ENCODE peak calls at places on chromosomes 16 and 17, in seven cellular contexts. One of them, this sample, is unnamed. For H3K36me3, the result is how much of the 10 kb centered on the place peaks cover.

GRCh38 chr17:622356-622755 is 92.3 kb downstream of the VPS53 start:
- DNase-seq in thoracic aorta: no peak
- DNase-seq in brain microvascular endothelial cell: peak
- DNase-seq in transverse colon: no peak
- DNase-seq in PC-9: no peak
- DNase-seq in breast epithelium: no peak
- DNase-seq in tibial artery: no peak
- DNase-seq in this sample: no peak

GRCh38 chr17:64300566-64300965 is 37.5 kb upstream of the TEX2 start:
- DNase-seq in brain microvascular endothelial cell: no peak
- DNase-seq in transverse colon: no peak
- DNase-seq in breast epithelium: peak
- DNase-seq in thoracic aorta: no peak
- DNase-seq in tibial artery: no peak
- DNase-seq in PC-9: no peak
- DNase-seq in this sample: no peak

GRCh38 chr17:30031214-30031869 is 85.3 kb upstream of the NSRP1 start:
- DNase-seq in thoracic aorta: no peak
- DNase-seq in PC-9: no peak
- DNase-seq in tibial artery: no peak
- DNase-seq in transverse colon: no peak
- DNase-seq in brain microvascular endothelial cell: no peak
- DNase-seq in breast epithelium: no peak
- DNase-seq in this sample: no peak

GRCh38 chr16:27720731-27721547 is 171.0 kb downstream of the KATNIP start:
- DNase-seq in PC-9: no peak
- DNase-seq in transverse colon: no peak
- DNase-seq in thoracic aorta: no peak
- DNase-seq in breast epithelium: no peak
- DNase-seq in tibial artery: no peak
- DNase-seq in brain microvascular endothelial cell: no peak
- DNase-seq in this sample: no peak

GRCh38 chr16:66916518-66916917 is 2.2 kb downstream of the CDH16 start:
- DNase-seq in thoracic aorta: no peak
- DNase-seq in PC-9: no peak
- DNase-seq in brain microvascular endothelial cell: no peak
- DNase-seq in breast epithelium: no peak
- DNase-seq in transverse colon: no peak
- DNase-seq in tibial artery: no peak
- DNase-seq in this sample: no peak

GRCh38 chr17:47945080-47945479 is 3.7 kb downstream of the PNPO start:
- DNase-seq in transverse colon: no peak
- DNase-seq in tibial artery: no peak
- DNase-seq in PC-9: no peak
- DNase-seq in thoracic aorta: no peak
- DNase-seq in breast epithelium: no peak
- DNase-seq in brain microvascular endothelial cell: no peak
- DNase-seq in this sample: no peak

GRCh38 chr17:72393553-72393952 is 272.7 kb downstream of the SOX9 start:
- DNase-seq in breast epithelium: no peak
- DNase-seq in thoracic aorta: no peak
- DNase-seq in PC-9: peak
- DNase-seq in transverse colon: no peak
- DNase-seq in brain microvascular endothelial cell: peak
- DNase-seq in tibial artery: no peak
- DNase-seq in this sample: peak

GRCh38 chr17:16304832-16305231 is 48.4 kb downstream of the CENPV start:
- DNase-seq in tibial artery: no peak
- DNase-seq in thoracic aorta: no peak
- DNase-seq in transverse colon: no peak
- DNase-seq in breast epithelium: no peak
- DNase-seq in brain microvascular endothelial cell: peak
- DNase-seq in PC-9: peak
- DNase-seq in this sample: peak

GRCh38 chr17:34098712-34099111 is 156.4 kb upstream of the CCL2 start:
- DNase-seq in thoracic aorta: no peak
- DNase-seq in breast epithelium: no peak
- DNase-seq in PC-9: no peak
- DNase-seq in tibial artery: no peak
- DNase-seq in brain microvascular endothelial cell: no peak
- DNase-seq in transverse colon: no peak
- DNase-seq in this sample: no peak

GRCh38 chr16:86033016-86033474 is 134.1 kb downstream of the IRF8 start:
- DNase-seq in thoracic aorta: no peak
- DNase-seq in brain microvascular endothelial cell: no peak
- DNase-seq in breast epithelium: no peak
- DNase-seq in transverse colon: no peak
- DNase-seq in PC-9: no peak
- DNase-seq in tibial artery: peak
- DNase-seq in this sample: no peak

GRCh38 chr16:28291651-28292626 is at the start of gene SBK1:
- DNase-seq in brain microvascular endothelial cell: peak
- DNase-seq in PC-9: peak
- DNase-seq in transverse colon: peak
- DNase-seq in breast epithelium: peak
- DNase-seq in tibial artery: peak
- DNase-seq in thoracic aorta: no peak
- DNase-seq in this sample: no peak

GRCh38 chr17:34670618-34671017 is 91.2 kb downstream of the TMEM132E start:
- DNase-seq in transverse colon: no peak
- DNase-seq in thoracic aorta: no peak
- DNase-seq in brain microvascular endothelial cell: no peak
- DNase-seq in PC-9: no peak
- DNase-seq in breast epithelium: no peak
- DNase-seq in tibial artery: no peak
- DNase-seq in this sample: no peak

GRCh38 chr17:80673152-80673920 is 128.7 kb downstream of the RPTOR start:
- DNase-seq in PC-9: no peak
- DNase-seq in thoracic aorta: no peak
- DNase-seq in tibial artery: no peak
- DNase-seq in brain microvascular endothelial cell: no peak
- DNase-seq in transverse colon: no peak
- DNase-seq in breast epithelium: no peak
- DNase-seq in this sample: no peak

GRCh38 chr17:83093506-83093905 is 14.1 kb downstream of the METRNL start:
- DNase-seq in brain microvascular endothelial cell: no peak
- DNase-seq in tibial artery: no peak
- DNase-seq in transverse colon: no peak
- DNase-seq in thoracic aorta: no peak
- DNase-seq in PC-9: no peak
- DNase-seq in breast epithelium: no peak
- DNase-seq in this sample: no peak

GRCh38 chr17:64036198-64036922 is 15.9 kb upstream of the ICAM2 start:
- DNase-seq in thoracic aorta: no peak
- DNase-seq in PC-9: no peak
- DNase-seq in brain microvascular endothelial cell: no peak
- DNase-seq in transverse colon: no peak
- DNase-seq in tibial artery: no peak
- DNase-seq in breast epithelium: no peak
- DNase-seq in this sample: no peak

GRCh38 chr16:17313085-17313611 is 157.6 kb downstream of the XYLT1 start:
- DNase-seq in thoracic aorta: no peak
- DNase-seq in PC-9: peak
- DNase-seq in tibial artery: peak
- DNase-seq in breast epithelium: peak
- DNase-seq in transverse colon: peak
- DNase-seq in brain microvascular endothelial cell: no peak
- DNase-seq in this sample: no peak

GRCh38 chr16:57529324-57530103 is 6.9 kb downstream of the CCDC102A start:
- DNase-seq in thoracic aorta: no peak
- DNase-seq in brain microvascular endothelial cell: no peak
- DNase-seq in PC-9: no peak
- DNase-seq in tibial artery: peak
- DNase-seq in breast epithelium: no peak
- DNase-seq in transverse colon: peak
- DNase-seq in this sample: no peak

GRCh38 chr17:5500804-5501391 is 14.5 kb downstream of the MIS12 start:
- DNase-seq in tibial artery: peak
- DNase-seq in thoracic aorta: peak
- DNase-seq in brain microvascular endothelial cell: peak
- DNase-seq in transverse colon: peak
- DNase-seq in breast epithelium: peak
- DNase-seq in PC-9: peak
- DNase-seq in this sample: peak

GRCh38 chr16:68362952-68363846 is 52.4 kb downstream of the PRMT7 start:
- DNase-seq in brain microvascular endothelial cell: no peak
- DNase-seq in thoracic aorta: no peak
- DNase-seq in PC-9: no peak
- DNase-seq in transverse colon: no peak
- DNase-seq in tibial artery: no peak
- DNase-seq in breast epithelium: no peak
- DNase-seq in this sample: no peak

GRCh38 chr17:77916771-77917481 is 41.6 kb upstream of the TNRC6C start:
- DNase-seq in PC-9: no peak
- DNase-seq in tibial artery: no peak
- DNase-seq in thoracic aorta: no peak
- DNase-seq in breast epithelium: no peak
- DNase-seq in transverse colon: no peak
- DNase-seq in brain microvascular endothelial cell: no peak
- DNase-seq in this sample: no peak

GRCh38 chr16:68973611-68974120 is 130.3 kb downstream of the TANGO6 start:
- DNase-seq in PC-9: no peak
- DNase-seq in tibial artery: no peak
- DNase-seq in brain microvascular endothelial cell: no peak
- DNase-seq in transverse colon: no peak
- DNase-seq in breast epithelium: no peak
- DNase-seq in thoracic aorta: no peak
- DNase-seq in this sample: no peak

GRCh38 chr17:19703106-19703775 is 13.1 kb downstream of the SLC47A2 start:
- DNase-seq in brain microvascular endothelial cell: no peak
- DNase-seq in thoracic aorta: no peak
- DNase-seq in tibial artery: no peak
- DNase-seq in PC-9: no peak
- DNase-seq in transverse colon: no peak
- DNase-seq in breast epithelium: peak
- DNase-seq in this sample: no peak

GRCh38 chr17:43994272-43995149 is 9.9 kb upstream of the NAGS start:
- DNase-seq in thoracic aorta: no peak
- DNase-seq in breast epithelium: peak
- DNase-seq in brain microvascular endothelial cell: peak
- DNase-seq in PC-9: peak
- DNase-seq in transverse colon: peak
- DNase-seq in tibial artery: no peak
- DNase-seq in this sample: peak
- H3K4me3 ChIP-seq in thoracic aorta: peak
- H3K4me3 ChIP-seq in breast epithelium: peak
- H3K4me3 ChIP-seq in brain microvascular endothelial cell: peak
- H3K4me3 ChIP-seq in PC-9: no peak
- H3K4me3 ChIP-seq in transverse colon: no peak
- H3K4me3 ChIP-seq in tibial artery: no peak
- H3K4me3 ChIP-seq in this sample: no peak

GRCh38 chr17:28189667-28190066 is 129.3 kb upstream of the TMEM97 start:
- DNase-seq in brain microvascular endothelial cell: no peak
- DNase-seq in PC-9: no peak
- DNase-seq in thoracic aorta: no peak
- DNase-seq in breast epithelium: no peak
- DNase-seq in transverse colon: no peak
- DNase-seq in tibial artery: no peak
- DNase-seq in this sample: no peak

GRCh38 chr17:28185658-28186057 is 133.3 kb upstream of the TMEM97 start:
- DNase-seq in breast epithelium: no peak
- DNase-seq in transverse colon: no peak
- DNase-seq in PC-9: no peak
- DNase-seq in tibial artery: no peak
- DNase-seq in thoracic aorta: no peak
- DNase-seq in brain microvascular endothelial cell: no peak
- DNase-seq in this sample: no peak

GRCh38 chr17:28187931-28188330 is 131.1 kb upstream of the TMEM97 start:
- DNase-seq in breast epithelium: no peak
- DNase-seq in PC-9: no peak
- DNase-seq in thoracic aorta: no peak
- DNase-seq in brain microvascular endothelial cell: no peak
- DNase-seq in tibial artery: no peak
- DNase-seq in transverse colon: no peak
- DNase-seq in this sample: no peak

GRCh38 chr17:28191018-28191417 is 128.0 kb upstream of the TMEM97 start:
- DNase-seq in thoracic aorta: no peak
- DNase-seq in breast epithelium: no peak
- DNase-seq in brain microvascular endothelial cell: no peak
- DNase-seq in PC-9: no peak
- DNase-seq in tibial artery: no peak
- DNase-seq in transverse colon: no peak
- DNase-seq in this sample: no peak

GRCh38 chr17:28188841-28189263 is 130.1 kb upstream of the TMEM97 start:
- DNase-seq in breast epithelium: no peak
- DNase-seq in transverse colon: no peak
- DNase-seq in tibial artery: no peak
- DNase-seq in brain microvascular endothelial cell: no peak
- DNase-seq in thoracic aorta: no peak
- DNase-seq in PC-9: no peak
- DNase-seq in this sample: no peak
- H3K36me3 ChIP-seq in breast epithelium: under half
- H3K36me3 ChIP-seq in transverse colon: under half
- H3K36me3 ChIP-seq in tibial artery: under half
- H3K36me3 ChIP-seq in brain microvascular endothelial cell: under half
- H3K36me3 ChIP-seq in thoracic aorta: under half
- H3K36me3 ChIP-seq in PC-9: under half
- H3K36me3 ChIP-seq in this sample: half or more

DNA sequence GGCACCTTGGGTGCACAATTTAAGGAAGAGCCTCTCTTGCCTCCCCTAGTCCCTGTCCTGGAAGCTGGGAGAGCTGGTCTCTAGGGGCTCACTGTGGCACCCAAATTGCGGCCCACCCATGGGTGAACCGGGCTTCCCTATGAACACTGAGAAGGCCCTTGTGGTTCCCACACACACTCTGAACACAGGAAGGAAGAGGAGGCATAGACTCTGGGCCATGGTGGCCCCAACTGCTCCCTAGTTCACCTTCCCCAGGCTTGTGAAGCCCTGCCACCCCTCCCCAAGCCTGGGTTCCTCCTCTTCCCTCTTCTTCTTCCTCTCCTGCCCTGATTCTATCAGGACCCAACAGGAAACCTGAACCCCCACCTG is 10.5 kb downstream of the SREBF1 start:
- DNase-seq in tibial artery: no peak
- DNase-seq in thoracic aorta: no peak
- DNase-seq in transverse colon: no peak
- DNase-seq in PC-9: no peak
- DNase-seq in breast epithelium: no peak
- DNase-seq in brain microvascular endothelial cell: no peak
- DNase-seq in this sample: no peak
- H3K27ac ChIP-seq in tibial artery: no peak
- H3K27ac ChIP-seq in thoracic aorta: peak
- H3K27ac ChIP-seq in transverse colon: peak
- H3K27ac ChIP-seq in PC-9: peak
- H3K27ac ChIP-seq in breast epithelium: peak
- H3K27ac ChIP-seq in brain microvascular endothelial cell: no peak
- H3K27ac ChIP-seq in this sample: no peak

DNA sequence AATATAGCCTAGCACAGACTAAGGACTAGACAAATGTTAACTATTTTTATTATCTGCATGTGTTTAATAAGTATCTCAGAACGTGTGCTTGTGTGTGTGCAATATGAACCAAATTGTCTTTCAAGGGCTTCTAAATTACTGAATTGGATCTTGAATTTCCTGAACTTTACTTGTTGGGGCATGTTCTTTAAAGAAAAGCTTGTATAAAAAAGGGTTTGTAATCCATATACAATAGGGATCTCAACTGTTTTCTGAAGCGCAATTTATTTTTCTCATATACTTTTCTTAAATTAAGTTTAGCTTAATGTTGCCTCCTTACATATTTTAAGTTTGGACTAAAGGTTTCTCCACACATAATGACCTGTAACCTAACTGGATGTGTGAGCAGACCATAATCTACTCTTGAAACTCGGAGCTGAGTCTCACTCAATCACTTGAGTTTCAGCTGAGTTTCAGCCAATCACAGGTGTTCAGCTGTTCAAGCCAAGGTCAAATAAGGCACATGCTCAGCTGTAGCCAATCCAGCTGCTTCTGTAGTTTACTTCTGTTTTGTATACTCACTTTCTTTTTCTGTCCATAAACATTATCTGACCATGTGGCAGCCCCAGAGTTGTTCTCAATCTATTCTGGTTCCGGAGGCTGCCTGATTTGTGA is 72.3 kb downstream of the CDK5R1 start:
- DNase-seq in transverse colon: no peak
- DNase-seq in tibial artery: no peak
- DNase-seq in brain microvascular endothelial cell: no peak
- DNase-seq in PC-9: no peak
- DNase-seq in breast epithelium: no peak
- DNase-seq in thoracic aorta: no peak
- DNase-seq in this sample: no peak
- H3K4me3 ChIP-seq in transverse colon: no peak
- H3K4me3 ChIP-seq in tibial artery: no peak
- H3K4me3 ChIP-seq in brain microvascular endothelial cell: no peak
- H3K4me3 ChIP-seq in PC-9: no peak
- H3K4me3 ChIP-seq in breast epithelium: no peak
- H3K4me3 ChIP-seq in thoracic aorta: no peak
- H3K4me3 ChIP-seq in this sample: no peak

This sample was measured in SJSA1.